ENCODE peak calls at places on chromosomes 16 and 17, in five cellular contexts. S is lung, X is heart left ventricle, W is SW 1271, E is fibroblast of lung. I is an unnamed sample.

GRCh38 chr16:75301804-75302203 is 50.4 kb upstream of the BCAR1 start:
- DNase-seq in S (no peak), E (no peak), W (no peak), X (no peak), I (no peak)

GRCh38 chr16:61050547-61050946 is 985.7 kb downstream of the CDH8 start:
- DNase-seq in X (no peak), E (no peak), S (no peak), W (no peak), I (no peak)

GRCh38 chr16:22353933-22354541 is 20.4 kb downstream of the CDR2 start:
- DNase-seq in W (no peak), X (no peak), E (no peak), S (no peak), I (no peak)

GRCh38 chr17:44774271-44775135 is 15.7 kb downstream of the ADAM11 start:
- DNase-seq in E (peak), S (peak), W (peak), X (peak), I (peak)

GRCh38 chr16:75074920-75075687 is 41.5 kb downstream of the LDHD start:
- DNase-seq in S (peak), W (no peak), X (no peak), E (no peak), I (no peak)

GRCh38 chr17:9470171-9470570 is 105.4 kb downstream of the STX8 start:
- DNase-seq in E (no peak), W (no peak), S (no peak), X (no peak), I (no peak)

GRCh38 chr16:28925386-28926228 is 569 bp upstream of the RABEP2 start:
- DNase-seq in E (peak), S (peak), W (peak), X (peak), I (peak)

GRCh38 chr17:75366432-75366831 is 39.0 kb downstream of the GRB2 start:
- DNase-seq in E (no peak), S (no peak), X (no peak), W (no peak), I (no peak)

GRCh38 chr17:4144411-4144747 is 1.4 kb downstream of the CYB5D2 start:
- DNase-seq in S (no peak), X (no peak), W (no peak), E (no peak), I (no peak)

GRCh38 chr17:1490643-1491405 is 1.7 kb downstream of the MYO1C start:
- DNase-seq in W (peak), E (peak), X (peak), S (peak), I (no peak)

GRCh38 chr17:73976676-73977521 is 226.6 kb upstream of the RPL38 start:
- DNase-seq in S (no peak), E (no peak), X (peak), W (no peak), I (no peak)

GRCh38 chr17:49928126-49928800 is 40.7 kb upstream of the DLX4 start:
- DNase-seq in X (no peak), W (no peak), S (no peak), E (no peak), I (no peak)

GRCh38 chr16:3998793-3999478 is 117.3 kb downstream of the ADCY9 start:
- DNase-seq in W (no peak), E (peak), X (no peak), S (no peak), I (no peak)

GRCh38 chr16:68486671-68487495 is 38.6 kb upstream of the SMPD3 start:
- DNase-seq in S (no peak), X (no peak), E (no peak), W (no peak), I (no peak)

GRCh38 chr17:58312824-58313223 is 15.8 kb downstream of the TSPOAP1 start:
- DNase-seq in E (no peak), X (no peak), W (no peak), S (no peak), I (no peak)

GRCh38 chr16:10188236-10188635 is 6.0 kb upstream of the GRIN2A start:
- DNase-seq in X (no peak), E (no peak), S (no peak), W (no peak), I (no peak)

GRCh38 chr17:43140396-43141332 is 15.5 kb upstream of the BRCA1 start:
- DNase-seq in E (no peak), X (no peak), W (no peak), S (no peak), I (no peak)

GRCh38 chr17:8253801-8254200 is 4.7 kb downstream of the PFAS start:
- DNase-seq in W (no peak), E (no peak), X (peak), S (no peak), I (no peak)

GRCh38 chr16:78589331-78589730 is 489.9 kb downstream of the WWOX start:
- DNase-seq in E (no peak), S (peak), W (no peak), X (no peak), I (no peak)

GRCh38 chr16:20944861-20945390 is 44.4 kb downstream of the LYRM1 start:
- DNase-seq in W (no peak), S (no peak), E (peak), X (no peak), I (no peak)

GRCh38 chr16:49277766-49278566 is 3.7 kb downstream of the CBLN1 start:
- DNase-seq in E (no peak), W (no peak), S (no peak), X (no peak), I (no peak)

I was measured in NT2/D1.